ENCODE peak calls at places on chromosome 15, in eight cellular contexts. One of them, this sample, is unnamed.

GRCh38 chr15:79884204-79884596 is 12.6 kb downstream of the MTHFS start:
- DNase-seq in transverse colon: no peak
- DNase-seq in stomach: no peak
- DNase-seq in A549: no peak
- DNase-seq in heart left ventricle: no peak
- DNase-seq in ovary: no peak
- DNase-seq in prostate gland: no peak
- DNase-seq in testis: no peak
- DNase-seq in this sample: no peak

GRCh38 chr15:34122771-34123183 is 20.9 kb downstream of the PGBD4 start:
- DNase-seq in transverse colon: no peak
- DNase-seq in stomach: no peak
- DNase-seq in A549: no peak
- DNase-seq in heart left ventricle: no peak
- DNase-seq in ovary: no peak
- DNase-seq in prostate gland: no peak
- DNase-seq in testis: no peak
- DNase-seq in this sample: no peak

GRCh38 chr15:52161406-52161966 is 29.7 kb downstream of the GNB5 start:
- DNase-seq in transverse colon: no peak
- DNase-seq in stomach: no peak
- DNase-seq in A549: no peak
- DNase-seq in heart left ventricle: no peak
- DNase-seq in ovary: no peak
- DNase-seq in prostate gland: no peak
- DNase-seq in testis: peak; percentile 10
- DNase-seq in this sample: no peak

GRCh38 chr15:41558400-41559238 is at the start of gene TYRO3:
- DNase-seq in transverse colon: peak; percentile 66
- DNase-seq in stomach: peak; percentile 65
- DNase-seq in A549: no peak
- DNase-seq in heart left ventricle: peak; percentile 59
- DNase-seq in ovary: peak; percentile 75
- DNase-seq in prostate gland: peak; percentile 55
- DNase-seq in testis: peak; percentile 75
- DNase-seq in this sample: peak; percentile 77

GRCh38 chr15:90836296-90836871 is 32.0 kb upstream of the FURIN start:
- DNase-seq in transverse colon: no peak
- DNase-seq in stomach: no peak
- DNase-seq in A549: peak; percentile 53
- DNase-seq in heart left ventricle: peak; percentile 48
- DNase-seq in ovary: no peak
- DNase-seq in prostate gland: no peak
- DNase-seq in testis: no peak
- DNase-seq in this sample: no peak

GRCh38 chr15:60945196-60945595 is 283.9 kb downstream of the RORA start:
- DNase-seq in transverse colon: peak; percentile 11
- DNase-seq in stomach: peak; percentile 91
- DNase-seq in A549: no peak
- DNase-seq in heart left ventricle: peak; percentile 71
- DNase-seq in ovary: no peak
- DNase-seq in prostate gland: peak; percentile 65
- DNase-seq in testis: peak; percentile 69
- DNase-seq in this sample: peak; percentile 91

GRCh38 chr15:82263350-82263749 is 732 bp downstream of the SAXO2 start:
- DNase-seq in transverse colon: no peak
- DNase-seq in stomach: no peak
- DNase-seq in A549: peak; percentile 67
- DNase-seq in heart left ventricle: no peak
- DNase-seq in ovary: no peak
- DNase-seq in prostate gland: no peak
- DNase-seq in testis: no peak
- DNase-seq in this sample: no peak

GRCh38 chr15:40695469-40695910 is 516 bp downstream of the RAD51 start:
- DNase-seq in transverse colon: no peak
- DNase-seq in stomach: no peak
- DNase-seq in A549: no peak
- DNase-seq in heart left ventricle: no peak
- DNase-seq in ovary: no peak
- DNase-seq in prostate gland: no peak
- DNase-seq in testis: no peak
- DNase-seq in this sample: no peak

GRCh38 chr15:91294795-91295194 is 194.7 kb downstream of the SV2B start:
- DNase-seq in transverse colon: no peak
- DNase-seq in stomach: no peak
- DNase-seq in A549: no peak
- DNase-seq in heart left ventricle: no peak
- DNase-seq in ovary: no peak
- DNase-seq in prostate gland: no peak
- DNase-seq in testis: no peak
- DNase-seq in this sample: no peak

GRCh38 chr15:50126072-50126471 is 7.0 kb upstream of the ATP8B4 start:
- DNase-seq in transverse colon: no peak
- DNase-seq in stomach: no peak
- DNase-seq in A549: peak; percentile 23
- DNase-seq in heart left ventricle: no peak
- DNase-seq in ovary: no peak
- DNase-seq in prostate gland: no peak
- DNase-seq in testis: no peak
- DNase-seq in this sample: no peak

GRCh38 chr15:78989701-78990248 is 44.9 kb upstream of the CTSH start:
- DNase-seq in transverse colon: no peak
- DNase-seq in stomach: no peak
- DNase-seq in A549: no peak
- DNase-seq in heart left ventricle: no peak
- DNase-seq in ovary: no peak
- DNase-seq in prostate gland: no peak
- DNase-seq in testis: no peak
- DNase-seq in this sample: no peak

GRCh38 chr15:100994597-100995446 is 75.7 kb downstream of the LRRK1 start:
- DNase-seq in transverse colon: no peak
- DNase-seq in stomach: no peak
- DNase-seq in A549: no peak
- DNase-seq in heart left ventricle: no peak
- DNase-seq in ovary: no peak
- DNase-seq in prostate gland: no peak
- DNase-seq in testis: no peak
- DNase-seq in this sample: no peak

GRCh38 chr15:39273805-39274411 is 307.0 kb upstream of the THBS1 start:
- DNase-seq in transverse colon: no peak
- DNase-seq in stomach: peak; percentile 84
- DNase-seq in A549: peak; percentile 94
- DNase-seq in heart left ventricle: no peak
- DNase-seq in ovary: no peak
- DNase-seq in prostate gland: peak; percentile 94
- DNase-seq in testis: peak; percentile 18
- DNase-seq in this sample: peak; percentile 31

GRCh38 chr15:76844096-76844495 is 61.0 kb downstream of the SCAPER start:
- DNase-seq in transverse colon: no peak
- DNase-seq in stomach: no peak
- DNase-seq in A549: no peak
- DNase-seq in heart left ventricle: no peak
- DNase-seq in ovary: no peak
- DNase-seq in prostate gland: no peak
- DNase-seq in testis: no peak
- DNase-seq in this sample: no peak

GRCh38 chr15:40045572-40046217 is 6.7 kb upstream of the SRP14 start:
- DNase-seq in transverse colon: peak; percentile 41
- DNase-seq in stomach: no peak
- DNase-seq in A549: no peak
- DNase-seq in heart left ventricle: no peak
- DNase-seq in ovary: no peak
- DNase-seq in prostate gland: no peak
- DNase-seq in testis: no peak
- DNase-seq in this sample: no peak

GRCh38 chr15:31486906-31487695 is 160.5 kb downstream of the KLF13 start:
- DNase-seq in transverse colon: no peak
- DNase-seq in stomach: peak; percentile 24
- DNase-seq in A549: no peak
- DNase-seq in heart left ventricle: no peak
- DNase-seq in ovary: no peak
- DNase-seq in prostate gland: no peak
- DNase-seq in testis: peak; percentile 14
- DNase-seq in this sample: no peak

GRCh38 chr15:31256385-31257265 is 70.0 kb upstream of the KLF13 start:
- DNase-seq in transverse colon: peak; percentile 20
- DNase-seq in stomach: no peak
- DNase-seq in A549: no peak
- DNase-seq in heart left ventricle: no peak
- DNase-seq in ovary: no peak
- DNase-seq in prostate gland: no peak
- DNase-seq in testis: no peak
- DNase-seq in this sample: no peak

GRCh38 chr15:41024141-41024540 is 70.9 kb downstream of the CHAC1 start:
- DNase-seq in transverse colon: no peak
- DNase-seq in stomach: no peak
- DNase-seq in A549: no peak
- DNase-seq in heart left ventricle: no peak
- DNase-seq in ovary: no peak
- DNase-seq in prostate gland: no peak
- DNase-seq in testis: no peak
- DNase-seq in this sample: peak; percentile 13

GRCh38 chr15:84833447-84833846 is 16.3 kb downstream of the ALPK3 start:
- DNase-seq in transverse colon: no peak
- DNase-seq in stomach: no peak
- DNase-seq in A549: no peak
- DNase-seq in heart left ventricle: no peak
- DNase-seq in ovary: peak; percentile 70
- DNase-seq in prostate gland: no peak
- DNase-seq in testis: no peak
- DNase-seq in this sample: peak; percentile 53

DNA sequence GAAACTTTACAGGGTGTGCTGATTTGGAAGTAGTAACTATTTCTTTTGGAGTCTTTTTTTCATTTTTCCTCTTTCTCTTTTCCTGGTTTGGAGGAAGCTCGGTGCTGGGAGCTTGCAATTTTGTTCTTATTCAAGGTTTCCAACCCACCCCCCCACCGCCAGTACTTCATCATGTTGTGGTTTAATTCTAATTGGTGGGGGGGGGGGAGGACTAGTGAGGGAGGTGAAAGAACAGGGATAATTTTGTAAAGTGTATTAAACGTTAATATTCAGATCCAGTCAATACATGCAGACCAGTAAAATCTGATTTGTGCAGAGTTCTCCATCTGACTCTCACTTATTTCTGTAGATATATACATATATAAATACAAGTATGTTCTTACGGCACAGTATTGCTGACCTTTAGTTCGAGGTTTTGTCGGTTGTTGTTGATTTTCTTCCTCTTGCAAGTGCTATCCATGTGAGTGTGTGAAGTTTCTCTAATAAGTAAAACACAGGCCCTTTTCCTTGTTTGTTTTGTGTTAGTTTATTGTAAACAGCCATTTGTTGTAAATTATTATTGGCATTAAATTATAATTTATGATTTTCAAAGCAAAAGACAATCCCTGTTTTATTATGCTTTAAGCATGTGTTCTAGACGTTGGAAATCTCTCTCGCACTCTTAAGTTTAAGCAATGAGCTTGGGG is 9.3 kb downstream of the NR2F2 start:
- DNase-seq in transverse colon: no peak
- DNase-seq in stomach: no peak
- DNase-seq in A549: no peak
- DNase-seq in heart left ventricle: no peak
- DNase-seq in ovary: no peak
- DNase-seq in prostate gland: no peak
- DNase-seq in testis: no peak
- DNase-seq in this sample: no peak
- H3K4me3 ChIP-seq in transverse colon: peak overlapping the region; percentile 40
- H3K4me3 ChIP-seq in stomach: peak overlapping the region; percentile 89
- H3K4me3 ChIP-seq in A549: peak overlapping the region; percentile 67
- H3K4me3 ChIP-seq in heart left ventricle: peak overlapping the region; percentile 86
- H3K4me3 ChIP-seq in ovary: peak overlapping the region; percentile 46
- H3K4me3 ChIP-seq in prostate gland: peak overlapping the region; percentile 76
- H3K4me3 ChIP-seq in testis: peak overlapping the region; percentile 86
- H3K4me3 ChIP-seq in this sample: no peak overlapping the region

DNA sequence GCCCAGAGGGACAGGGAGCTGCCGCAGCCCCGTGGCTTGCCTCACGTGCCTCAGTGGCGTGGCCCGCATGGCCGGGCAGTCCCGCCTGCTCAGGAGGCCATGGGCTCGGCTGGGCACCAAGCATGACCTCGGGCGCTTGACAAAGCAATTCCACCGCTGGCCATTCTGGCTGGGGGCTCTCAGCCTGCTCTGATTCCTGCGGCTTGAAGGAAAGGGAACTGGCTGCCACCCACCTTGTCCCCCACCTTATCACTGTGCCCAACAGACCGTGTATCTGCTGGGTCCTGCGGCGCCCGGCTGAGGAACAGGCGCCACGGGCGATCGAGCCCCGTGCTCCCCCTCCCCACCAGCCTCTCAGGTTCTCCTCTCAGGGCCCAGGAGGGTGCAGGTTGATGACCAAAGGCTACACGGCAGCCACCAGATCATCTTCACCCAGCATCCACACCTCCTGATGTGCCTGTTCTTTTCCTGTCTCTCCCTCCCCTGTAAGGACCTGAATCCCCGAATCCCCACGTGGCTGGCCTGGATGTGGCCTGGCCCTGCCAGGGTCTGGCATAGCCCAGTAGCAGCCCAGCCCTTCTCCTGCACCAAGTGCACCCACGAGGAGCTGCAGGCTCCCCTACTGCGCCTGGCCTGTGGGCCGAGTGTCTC is 20.6 kb downstream of the CYFIP1 start:
- DNase-seq in transverse colon: no peak
- DNase-seq in stomach: no peak
- DNase-seq in A549: no peak
- DNase-seq in heart left ventricle: no peak
- DNase-seq in ovary: no peak
- DNase-seq in prostate gland: no peak
- DNase-seq in testis: no peak
- DNase-seq in this sample: no peak
- H3K4me1 ChIP-seq in transverse colon: peaks cover 25% of the 10 kb centered on the region
- H3K4me1 ChIP-seq in stomach: peaks cover 48% of the 10 kb centered on the region
- H3K4me1 ChIP-seq in A549: peaks cover 8% of the 10 kb centered on the region
- H3K4me1 ChIP-seq in heart left ventricle: peaks cover 68% of the 10 kb centered on the region
- H3K4me1 ChIP-seq in ovary: peaks cover 23% of the 10 kb centered on the region
- H3K4me1 ChIP-seq in prostate gland: no peaks in the 10 kb centered on the region
- H3K4me1 ChIP-seq in testis: peaks cover 28% of the 10 kb centered on the region
- H3K4me1 ChIP-seq in this sample: peaks cover 71% of the 10 kb centered on the region

DNA sequence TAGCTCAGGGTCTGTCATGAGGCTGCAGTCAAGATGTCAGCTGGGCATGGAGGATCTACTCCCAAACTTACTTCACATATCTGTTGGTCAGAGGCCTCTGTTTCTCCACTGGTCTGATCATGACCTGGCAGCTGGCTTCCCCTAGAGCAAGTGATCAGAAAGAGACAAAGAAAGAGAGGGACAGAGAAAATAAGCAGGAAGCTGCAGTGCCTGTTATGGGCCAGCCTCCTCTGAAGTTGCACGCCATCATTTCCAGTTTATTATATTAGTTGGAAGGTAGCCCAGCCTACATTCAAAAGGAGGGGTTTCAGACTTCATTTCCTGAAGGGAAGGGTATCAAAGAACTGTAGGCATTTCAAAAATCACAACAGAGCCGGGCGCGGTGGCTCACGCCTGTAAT is 5.0 kb upstream of the RPP25 start:
- DNase-seq in transverse colon: no peak
- DNase-seq in stomach: no peak
- DNase-seq in A549: no peak
- DNase-seq in heart left ventricle: no peak
- DNase-seq in ovary: no peak
- DNase-seq in prostate gland: no peak
- DNase-seq in testis: no peak
- DNase-seq in this sample: no peak
- TF ChIP-seq POLR2A in transverse colon: no peak
- TF ChIP-seq POLR2A in stomach: no peak
- TF ChIP-seq POLR2A in A549: no peak
- TF ChIP-seq POLR2A in heart left ventricle: no peak
- TF ChIP-seq POLR2A in ovary: no peak
- TF ChIP-seq POLR2A in prostate gland: no peak
- TF ChIP-seq POLR2A in testis: no peak
- TF ChIP-seq POLR2A in this sample: no peak

GRCh38 chr15:65384895-65385867 is 7.4 kb upstream of the IGDCC3 start:
- DNase-seq in transverse colon: peak; percentile 87
- DNase-seq in stomach: peak; percentile 89
- DNase-seq in A549: peak; percentile 89
- DNase-seq in heart left ventricle: peak; percentile 82
- DNase-seq in ovary: peak; percentile 86
- DNase-seq in prostate gland: peak; percentile 81
- DNase-seq in testis: peak; percentile 94
- DNase-seq in this sample: peak; percentile 89
- H3K4me3 ChIP-seq in transverse colon: no peak overlapping the region
- H3K4me3 ChIP-seq in stomach: peak overlapping the region; percentile 30
- H3K4me3 ChIP-seq in A549: peak overlapping the region; percentile 31
- H3K4me3 ChIP-seq in heart left ventricle: peak overlapping the region; percentile 45
- H3K4me3 ChIP-seq in ovary: peak overlapping the region; percentile 17
- H3K4me3 ChIP-seq in prostate gland: peak overlapping the region; percentile 10
- H3K4me3 ChIP-seq in testis: peak overlapping the region; percentile 43
- H3K4me3 ChIP-seq in this sample: no peak overlapping the region

This sample was measured in adrenal gland.